ENCODE peak calls at places on chromosomes 3 and 15, in nine cellular contexts. D is HepG2, U is mesenchymal stem cell, P is lower leg skin, K is skeletal muscle cell, G is adrenal gland, N is heart left ventricle, A is lower lobe of right lung, O is fibroblast of lung. L is an unnamed sample.

GRCh38 chr15:65790692-65791334 is 1.3 kb downstream of the DENND4A start:
- DNase-seq in D (no peak), U (peak), P (no peak), K (no peak), G (no peak), N (no peak), A (no peak), O (no peak), L (no peak)

GRCh38 chr15:91407237-91407889 is 307.3 kb downstream of the SV2B start:
- DNase-seq in D (no peak), U (no peak), P (no peak), K (no peak), G (no peak), N (peak), A (no peak), O (peak), L (no peak)

GRCh38 chr3:157065201-157065600 is 94.7 kb downstream of the CCNL1 start:
- DNase-seq in D (no peak), U (no peak), P (no peak), K (no peak), G (no peak), N (no peak), A (no peak), O (no peak), L (no peak)

GRCh38 chr3:161274691-161275298 is 53.7 kb downstream of the NMD3 start:
- DNase-seq in D (peak), U (peak), P (no peak), K (no peak), G (peak), N (peak), A (no peak), O (peak), L (no peak)

GRCh38 chr15:58980351-58980939 is 7.0 kb upstream of the RNF111 start:
- DNase-seq in D (peak), U (peak), P (no peak), K (no peak), G (no peak), N (no peak), A (no peak), O (peak), L (no peak)

GRCh38 chr3:152305075-152305474 is 36.3 kb downstream of the MBNL1 start:
- DNase-seq in D (no peak), U (no peak), P (no peak), K (no peak), G (no peak), N (no peak), A (no peak), O (no peak), L (no peak)

GRCh38 chr3:141482250-141482937 is 4.4 kb upstream of the RASA2 start:
- DNase-seq in D (peak), U (peak), P (no peak), K (peak), G (peak), N (no peak), A (no peak), O (peak), L (no peak)

GRCh38 chr3:120350431-120350941 is 1.3 kb upstream of the LRRC58 start:
- DNase-seq in D (peak), U (peak), P (no peak), K (peak), G (peak), N (no peak), A (peak), O (peak), L (no peak)

GRCh38 chr15:77118787-77119410 is 48.0 kb upstream of the TSPAN3 start:
- DNase-seq in D (peak), U (peak), P (peak), K (no peak), G (peak), N (peak), A (no peak), O (peak), L (no peak)

DNA sequence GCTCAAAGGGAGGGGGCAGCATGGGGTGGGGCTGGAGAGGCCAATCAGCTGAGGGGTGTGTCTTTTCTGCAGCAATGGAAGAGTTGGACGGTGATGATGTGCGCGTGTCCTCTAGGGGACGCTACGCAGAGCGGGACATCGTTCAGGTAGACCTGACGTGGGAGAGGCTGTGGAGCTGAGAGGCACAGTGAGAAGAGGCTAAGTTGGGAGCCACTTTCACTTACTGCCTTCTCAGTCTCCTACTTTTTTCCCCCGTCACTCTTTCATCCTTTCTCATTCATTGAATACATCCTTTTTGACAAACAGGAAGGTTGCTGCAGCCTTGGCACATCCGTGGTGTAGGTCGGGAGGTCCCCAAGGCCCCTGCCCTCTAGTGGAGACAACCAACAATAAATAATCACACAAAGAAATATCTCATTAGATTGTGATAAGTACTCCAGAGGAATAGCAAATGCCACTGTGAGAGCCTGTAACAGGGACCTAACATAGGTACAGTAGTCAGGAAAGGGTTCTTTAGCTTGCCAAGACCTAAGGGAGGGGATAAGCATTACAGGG is 4.4 kb upstream of the BRPF1 start:
- DNase-seq in D (peak), U (no peak), P (no peak), K (no peak), G (no peak), N (no peak), A (no peak), O (no peak), L (no peak)
- H3K4me3 ChIP-seq in D (no peak), U (no peak), P (no peak), K (no peak), G (no peak), N (no peak), A (no peak), O (no peak), L (no peak)

DNA sequence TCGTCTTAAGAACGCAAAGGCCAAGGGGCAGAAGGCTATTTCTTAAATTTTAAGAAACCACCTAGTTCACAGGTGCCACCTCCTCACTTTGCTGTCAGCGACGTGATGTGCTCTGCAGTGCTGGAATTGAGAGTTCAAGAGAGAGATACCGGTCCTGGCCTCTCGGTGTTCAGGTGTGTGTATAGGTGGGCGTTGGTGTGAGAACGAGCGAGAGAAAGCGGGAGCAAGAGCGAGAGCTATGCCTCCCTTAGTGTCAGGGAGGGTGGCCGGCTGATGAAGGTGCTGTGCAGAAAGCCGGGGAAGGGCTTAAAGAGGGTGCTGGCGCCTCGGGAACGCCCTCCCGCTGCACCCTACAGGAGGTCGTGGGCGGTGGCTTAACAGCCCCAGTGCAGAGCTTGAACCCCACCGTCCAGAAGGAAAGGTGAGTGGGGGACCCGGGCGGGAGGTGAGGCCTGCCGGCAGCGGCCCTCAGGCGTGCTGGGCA is 247.1 kb upstream of the TOPAZ1 start:
- DNase-seq in D (no peak), U (no peak), P (no peak), K (no peak), G (no peak), N (no peak), A (no peak), O (no peak), L (no peak)
- H3K4me3 ChIP-seq in D (no peak), U (peak), P (no peak), K (peak), G (no peak), N (no peak), A (peak), O (peak), L (peak)

GRCh38 chr3:194203482-194204035 is 67.6 kb downstream of the HES1 start:
- DNase-seq in D (no peak), U (no peak), P (no peak), K (no peak), G (no peak), N (no peak), A (no peak), O (no peak), L (no peak)
- H3K4me3 ChIP-seq in D (no peak), U (peak), P (no peak), K (peak), G (no peak), N (peak), A (peak), O (no peak), L (peak)

GRCh38 chr3:27639271-27639670 is 82.9 kb downstream of the EOMES start:
- DNase-seq in D (no peak), U (no peak), P (no peak), K (no peak), G (no peak), N (no peak), A (no peak), O (no peak), L (no peak)
- H3K4me3 ChIP-seq in D (no peak), U (no peak), P (no peak), K (no peak), G (no peak), N (no peak), A (no peak), O (no peak), L (no peak)

DNA sequence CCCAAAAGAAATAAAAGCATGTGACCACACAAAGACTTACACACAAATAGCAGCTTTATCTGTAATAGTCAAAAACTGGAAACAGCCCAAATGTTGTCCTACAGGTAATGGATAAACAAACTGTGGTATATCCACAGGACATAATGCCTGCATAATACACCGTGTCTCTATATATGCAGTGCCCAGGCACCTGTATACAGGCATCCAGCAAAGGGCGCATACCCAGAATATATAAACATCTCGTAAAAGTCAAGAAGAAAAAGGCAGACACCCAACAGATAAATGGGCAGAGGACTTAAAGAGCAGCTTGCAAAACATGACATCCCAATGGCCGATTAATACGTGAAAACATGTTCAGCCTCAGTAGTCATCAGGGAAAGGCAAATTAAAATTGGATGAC is 7.2 kb downstream of the OSBPL10 start:
- DNase-seq in D (no peak), U (no peak), P (no peak), K (no peak), G (no peak), N (no peak), A (no peak), O (no peak), L (no peak)
- H3K4me3 ChIP-seq in D (no peak), U (no peak), P (no peak), K (no peak), G (no peak), N (no peak), A (no peak), O (no peak), L (no peak)

DNA sequence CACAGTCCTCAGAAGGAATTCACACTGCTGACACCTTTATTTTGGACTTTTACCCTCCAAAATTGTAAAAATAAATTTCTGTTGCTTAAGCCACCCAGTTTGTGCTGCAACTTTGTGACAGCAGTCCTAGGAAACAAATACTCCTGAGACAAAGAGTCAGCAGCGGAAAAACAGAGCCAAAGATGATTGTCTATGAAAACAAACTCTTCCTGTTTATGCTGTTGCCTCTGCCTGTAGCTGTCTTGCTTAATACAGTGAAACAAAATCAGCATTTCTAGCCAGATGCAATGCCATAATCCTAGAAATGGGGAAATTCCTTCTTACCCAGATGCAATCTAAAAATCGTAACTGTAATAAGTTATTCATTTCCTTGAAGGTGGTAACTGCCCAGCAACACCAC is 387.6 kb upstream of the ATP11B start:
- DNase-seq in D (no peak), U (peak), P (no peak), K (no peak), G (no peak), N (no peak), A (no peak), O (no peak), L (no peak)
- H3K4me3 ChIP-seq in D (no peak), U (no peak), P (no peak), K (no peak), G (no peak), N (no peak), A (no peak), O (no peak), L (no peak)

GRCh38 chr15:101003706-101004105 is 84.5 kb downstream of the LRRK1 start:
- DNase-seq in D (no peak), U (no peak), P (no peak), K (no peak), G (no peak), N (no peak), A (no peak), O (no peak), L (peak)

GRCh38 chr15:101003076-101003475 is 83.9 kb downstream of the LRRK1 start:
- DNase-seq in D (no peak), U (no peak), P (no peak), K (no peak), G (no peak), N (no peak), A (no peak), O (no peak), L (peak)

GRCh38 chr15:101006931-101007687 is 88.0 kb downstream of the LRRK1 start:
- DNase-seq in D (peak), U (peak), P (peak), K (peak), G (peak), N (peak), A (peak), O (peak), L (peak)

GRCh38 chr15:101004986-101005747 is 86.0 kb downstream of the LRRK1 start:
- DNase-seq in D (no peak), U (no peak), P (no peak), K (no peak), G (peak), N (no peak), A (no peak), O (no peak), L (peak)

GRCh38 chr15:101004500-101004899 is 85.3 kb downstream of the LRRK1 start:
- DNase-seq in D (no peak), U (no peak), P (no peak), K (no peak), G (peak), N (no peak), A (no peak), O (no peak), L (peak)
- H3K4me3 ChIP-seq in D (no peak), U (no peak), P (no peak), K (no peak), G (no peak), N (no peak), A (no peak), O (no peak), L (no peak)

GRCh38 chr3:4493931-4494806 is 1.0 kb downstream of the ITPR1 start:
- DNase-seq in D (no peak), U (peak), P (peak), K (no peak), G (peak), N (peak), A (peak), O (peak), L (no peak)

GRCh38 chr3:4497005-4497692 is 4.0 kb downstream of the ITPR1 start:
- DNase-seq in D (no peak), U (no peak), P (no peak), K (no peak), G (no peak), N (no peak), A (no peak), O (no peak), L (no peak)

GRCh38 chr3:4493008-4493930 is at the start of gene ITPR1:
- DNase-seq in D (peak), U (peak), P (peak), K (peak), G (peak), N (peak), A (peak), O (peak), L (peak)

GRCh38 chr3:4495294-4496110 is 2.4 kb downstream of the ITPR1 start:
- DNase-seq in D (no peak), U (no peak), P (no peak), K (no peak), G (no peak), N (no peak), A (no peak), O (no peak), L (no peak)

DNA sequence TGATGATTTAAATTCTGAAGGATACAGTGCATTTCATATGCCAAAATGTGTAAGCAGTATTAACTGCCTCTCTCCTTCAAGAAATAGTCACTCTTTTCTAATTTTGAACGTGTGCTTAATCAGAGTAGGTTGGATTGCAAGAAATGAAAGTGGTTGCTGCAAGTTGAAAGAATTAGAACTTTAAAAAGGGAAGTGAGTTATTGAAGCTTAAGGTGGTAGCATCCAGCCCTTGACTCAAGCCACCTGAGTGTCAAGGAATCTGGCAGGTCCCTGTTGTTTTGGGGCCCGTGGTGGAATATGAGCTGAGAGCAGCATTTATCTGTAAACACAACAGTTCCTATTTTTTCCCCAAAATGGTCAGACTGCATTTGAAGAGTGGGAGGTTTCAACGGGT is 1.7 kb downstream of the ITPR1 start:
- DNase-seq in D (no peak), U (no peak), P (no peak), K (no peak), G (no peak), N (no peak), A (no peak), O (no peak), L (no peak)
- H3K4me3 ChIP-seq in D (no peak), U (no peak), P (no peak), K (peak), G (no peak), N (peak), A (peak), O (peak), L (peak)